ENCODE peak calls at places on chromosomes 16 and 17, in four cellular contexts. Z is NCI-H2081; Q is activated CD4-positive, alpha-beta memory T cell treated with anti-CD3 and anti-CD28 coated beads, Interleukin-2, amount 10 ng/mL, durations not matched to agents 7 days and 5 days; A is neural progenitor cell. K is an unnamed sample.

GRCh38 chr17:63285566-63285965 is 160.5 kb downstream of the CYB561 start:
- DNase-seq in Q (no peak), Z (no peak), A (no peak), K (no peak)

GRCh38 chr17:17514993-17515920 is 19.1 kb upstream of the RASD1 start:
- DNase-seq in A (peak), Q (no peak), Z (no peak), K (no peak)

GRCh38 chr16:64356267-64356666 is 765.6 kb downstream of the CDH11 start:
- DNase-seq in Z (no peak), A (no peak), Q (no peak), K (no peak)

GRCh38 chr17:66491213-66491612 is 188.8 kb downstream of the PRKCA start:
- DNase-seq in Q (peak), Z (no peak), A (no peak), K (no peak)

GRCh38 chr17:180380-181212 is 854 bp downstream of the DOC2B start:
- DNase-seq in Z (no peak), A (peak), Q (no peak), K (no peak)

GRCh38 chr16:5025171-5025632 is 8.5 kb downstream of the NAGPA start:
- DNase-seq in Q (no peak), A (peak), Z (peak), K (peak)

GRCh38 chr16:86224126-86224525 is 286.2 kb upstream of the FOXF1 start:
- DNase-seq in Z (no peak), A (no peak), Q (no peak), K (no peak)

GRCh38 chr17:40113961-40114272 is 7.9 kb upstream of the MSL1 start:
- DNase-seq in Z (no peak), A (no peak), Q (no peak), K (no peak)

GRCh38 chr16:69465083-69465721 is 40.8 kb downstream of the CYB5B start:
- DNase-seq in Z (no peak), A (no peak), Q (peak), K (no peak)

GRCh38 chr16:24419709-24420108 is 119.7 kb upstream of the RBBP6 start:
- DNase-seq in A (no peak), Z (no peak), Q (no peak), K (no peak)

GRCh38 chr17:57343717-57344116 is 87.4 kb downstream of the MSI2 start:
- DNase-seq in Z (no peak), Q (no peak), A (no peak), K (no peak)

GRCh38 chr17:60526726-60527125 is 684 bp upstream of the APPBP2 start:
- DNase-seq in Z (no peak), A (no peak), Q (no peak), K (no peak)

GRCh38 chr16:74372953-74373846 is 2.9 kb upstream of the NPIPB15 start:
- DNase-seq in Z (no peak), A (no peak), Q (no peak), K (no peak)